ENCODE peak calls at places on chromosomes 5 and 9, in four cellular contexts. One of them, this sample, is unnamed.
A peak's percentile ranks its signal among the peaks of the same experiment; 100 is the strongest.

GRCh38 chr9:69744688-69745380 is 15.0 kb downstream of the PTAR1 start:
- DNase-seq in breast epithelium: no peak
- DNase-seq in esophagus muscularis mucosa: no peak
- DNase-seq in transverse colon: no peak
- DNase-seq in this sample: no peak

GRCh38 chr5:34657550-34657921 is 1.4 kb downstream of the RAI14 start:
- DNase-seq in esophagus muscularis mucosa: no peak
- DNase-seq in transverse colon: peak; percentile 13
- DNase-seq in breast epithelium: no peak
- DNase-seq in this sample: no peak

GRCh38 chr9:100427366-100428263 is 672 bp downstream of the MSANTD3 start:
- DNase-seq in breast epithelium: peak; percentile 53
- DNase-seq in esophagus muscularis mucosa: no peak
- DNase-seq in transverse colon: peak; percentile 57
- DNase-seq in this sample: no peak

GRCh38 chr5:169139381-169140125 is 161.4 kb downstream of the SLIT3 start:
- DNase-seq in breast epithelium: peak; percentile 59
- DNase-seq in esophagus muscularis mucosa: no peak
- DNase-seq in transverse colon: peak; percentile 77
- DNase-seq in this sample: no peak

GRCh38 chr5:74141053-74141452 is 499.5 kb downstream of the ENC1 start:
- DNase-seq in esophagus muscularis mucosa: no peak
- DNase-seq in breast epithelium: no peak
- DNase-seq in transverse colon: no peak
- DNase-seq in this sample: no peak

GRCh38 chr5:78594946-78595921 is 53.3 kb downstream of the LHFPL2 start:
- DNase-seq in esophagus muscularis mucosa: peak; percentile 89
- DNase-seq in breast epithelium: peak; percentile 55
- DNase-seq in transverse colon: peak; percentile 49
- DNase-seq in this sample: no peak

GRCh38 chr9:86978413-86978812 is 31.1 kb upstream of the GAS1 start:
- DNase-seq in breast epithelium: no peak
- DNase-seq in esophagus muscularis mucosa: no peak
- DNase-seq in transverse colon: no peak
- DNase-seq in this sample: no peak

GRCh38 chr9:90894956-90895687 is 93.5 kb downstream of the SYK start:
- DNase-seq in transverse colon: no peak
- DNase-seq in esophagus muscularis mucosa: no peak
- DNase-seq in breast epithelium: no peak
- DNase-seq in this sample: no peak

GRCh38 chr5:41191249-41191648 is 22.1 kb downstream of the C6 start:
- DNase-seq in transverse colon: no peak
- DNase-seq in esophagus muscularis mucosa: no peak
- DNase-seq in breast epithelium: no peak
- DNase-seq in this sample: no peak

GRCh38 chr5:41194339-41194738 is 19.0 kb downstream of the C6 start:
- DNase-seq in transverse colon: no peak
- DNase-seq in breast epithelium: no peak
- DNase-seq in esophagus muscularis mucosa: no peak
- DNase-seq in this sample: no peak

GRCh38 chr5:41196197-41196596 is 17.1 kb downstream of the C6 start:
- DNase-seq in breast epithelium: no peak
- DNase-seq in esophagus muscularis mucosa: no peak
- DNase-seq in transverse colon: no peak
- DNase-seq in this sample: no peak

GRCh38 chr5:41195228-41195627 is 18.1 kb downstream of the C6 start:
- DNase-seq in breast epithelium: no peak
- DNase-seq in transverse colon: no peak
- DNase-seq in esophagus muscularis mucosa: no peak
- DNase-seq in this sample: no peak

GRCh38 chr5:41193462-41194166 is 19.7 kb downstream of the C6 start:
- DNase-seq in esophagus muscularis mucosa: peak; percentile 98
- DNase-seq in breast epithelium: peak; percentile 96
- DNase-seq in transverse colon: peak; percentile 91
- DNase-seq in this sample: peak; percentile 77
- TF ChIP-seq POLR2AphosphoS5 in esophagus muscularis mucosa: peak; percentile 90
- TF ChIP-seq POLR2AphosphoS5 in breast epithelium: peak; percentile 99
- TF ChIP-seq POLR2AphosphoS5 in transverse colon: peak; percentile 34
- TF ChIP-seq POLR2AphosphoS5 in this sample: peak; percentile 50

GRCh38 chr5:110251366-110251765 is 475.1 kb downstream of the TMEM232 start:
- DNase-seq in breast epithelium: no peak
- DNase-seq in esophagus muscularis mucosa: no peak
- DNase-seq in transverse colon: no peak
- DNase-seq in this sample: no peak
- TF ChIP-seq POLR2AphosphoS5 in breast epithelium: no peak
- TF ChIP-seq POLR2AphosphoS5 in esophagus muscularis mucosa: no peak
- TF ChIP-seq POLR2AphosphoS5 in transverse colon: no peak
- TF ChIP-seq POLR2AphosphoS5 in this sample: no peak

DNA sequence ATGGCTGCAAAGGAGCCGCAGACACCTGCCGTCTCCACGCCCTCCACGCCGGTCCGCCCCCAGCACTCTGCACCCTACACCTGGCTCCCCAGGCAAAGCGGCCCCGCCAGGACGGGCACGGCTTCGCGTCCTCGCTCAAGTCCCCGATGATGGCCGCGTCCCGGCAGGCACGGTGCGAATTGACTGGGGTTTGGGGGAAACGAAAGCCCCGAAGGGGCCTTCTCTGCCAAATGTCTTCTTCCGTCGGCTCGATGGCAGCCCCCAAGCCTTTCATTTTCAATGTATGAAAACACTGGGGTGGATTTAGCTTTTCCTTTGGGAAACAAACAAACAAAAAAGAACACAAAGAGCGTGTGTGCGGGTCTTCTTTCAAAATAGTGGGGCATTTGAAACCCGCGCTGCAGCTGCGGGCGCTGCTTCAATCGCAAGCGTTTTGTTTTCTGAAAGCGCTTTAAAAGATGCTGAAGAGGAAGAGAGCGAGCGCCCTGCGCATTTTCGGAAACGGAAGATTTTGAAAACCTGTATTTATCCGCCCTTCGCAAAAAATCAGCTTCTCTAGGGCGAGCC is 160.0 kb downstream of the RMI1 start:
- DNase-seq in transverse colon: peak; percentile 74
- DNase-seq in breast epithelium: no peak
- DNase-seq in esophagus muscularis mucosa: no peak
- DNase-seq in this sample: peak; percentile 81
- TF ChIP-seq POLR2AphosphoS5 in transverse colon: no peak
- TF ChIP-seq POLR2AphosphoS5 in breast epithelium: no peak
- TF ChIP-seq POLR2AphosphoS5 in esophagus muscularis mucosa: no peak
- TF ChIP-seq POLR2AphosphoS5 in this sample: peak; percentile 18

GRCh38 chr9:89310486-89311345 is at the start of gene CKS2:
- DNase-seq in transverse colon: peak; percentile 100
- DNase-seq in breast epithelium: peak; percentile 100
- DNase-seq in esophagus muscularis mucosa: peak; percentile 100
- DNase-seq in this sample: peak; percentile 100

GRCh38 chr9:89311346-89312153 is 555 bp downstream of the CKS2 start:
- DNase-seq in breast epithelium: no peak
- DNase-seq in esophagus muscularis mucosa: no peak
- DNase-seq in transverse colon: peak; percentile 21
- DNase-seq in this sample: no peak

GRCh38 chr9:89312154-89312616 is 1.2 kb downstream of the CKS2 start:
- DNase-seq in esophagus muscularis mucosa: no peak
- DNase-seq in breast epithelium: no peak
- DNase-seq in transverse colon: no peak
- DNase-seq in this sample: no peak

GRCh38 chr9:89309166-89309565 is 1.8 kb upstream of the CKS2 start:
- DNase-seq in breast epithelium: no peak
- DNase-seq in esophagus muscularis mucosa: no peak
- DNase-seq in transverse colon: no peak
- DNase-seq in this sample: peak; percentile 71

GRCh38 chr9:89309608-89310485 is 1.1 kb upstream of the CKS2 start:
- DNase-seq in breast epithelium: no peak
- DNase-seq in transverse colon: peak; percentile 45
- DNase-seq in esophagus muscularis mucosa: no peak
- DNase-seq in this sample: no peak
- TF ChIP-seq POLR2AphosphoS5 in breast epithelium: no peak
- TF ChIP-seq POLR2AphosphoS5 in transverse colon: peak; percentile 18
- TF ChIP-seq POLR2AphosphoS5 in esophagus muscularis mucosa: no peak
- TF ChIP-seq POLR2AphosphoS5 in this sample: peak; percentile 27

DNA sequence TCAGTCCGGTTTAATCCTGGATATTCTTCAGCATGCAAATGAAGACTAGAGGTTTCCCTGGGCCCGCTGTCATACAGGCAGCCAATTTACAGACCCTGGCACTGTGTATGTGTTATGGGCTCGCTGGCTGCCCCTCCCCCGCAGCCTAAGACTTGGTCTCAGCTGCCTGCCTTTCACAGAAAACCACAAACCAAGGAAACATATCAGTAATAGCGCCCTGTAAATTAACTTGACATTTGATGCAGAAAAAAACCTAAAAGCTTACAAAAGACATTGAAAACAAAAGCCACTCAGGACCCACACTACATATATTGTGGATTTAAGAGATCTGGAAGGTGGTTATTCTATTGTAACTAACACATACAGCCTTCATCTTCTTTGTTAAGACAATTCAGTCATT is 287.0 kb upstream of the TMEM161B start:
- DNase-seq in transverse colon: no peak
- DNase-seq in esophagus muscularis mucosa: no peak
- DNase-seq in breast epithelium: no peak
- DNase-seq in this sample: no peak
- TF ChIP-seq POLR2AphosphoS5 in transverse colon: no peak
- TF ChIP-seq POLR2AphosphoS5 in esophagus muscularis mucosa: no peak
- TF ChIP-seq POLR2AphosphoS5 in breast epithelium: no peak
- TF ChIP-seq POLR2AphosphoS5 in this sample: no peak

DNA sequence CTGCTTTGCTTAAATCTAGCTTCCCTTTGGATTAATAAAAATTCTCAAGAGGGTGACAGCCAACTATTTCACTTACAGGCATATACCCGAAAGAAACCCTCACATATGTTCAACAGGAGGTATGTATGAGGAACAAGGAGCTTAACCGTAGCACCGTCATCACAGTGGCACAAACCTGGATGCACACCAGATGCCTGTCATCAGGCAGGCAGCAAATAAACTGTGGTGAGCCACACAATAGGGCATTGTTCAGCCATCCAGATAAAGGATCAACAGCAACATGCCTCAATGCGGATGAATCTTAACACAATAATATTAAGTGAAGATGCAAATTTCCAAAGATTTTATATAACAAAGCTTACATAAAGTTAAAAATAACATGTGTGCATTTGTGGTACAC is 5.5 kb upstream of the TNFSF15 start:
- DNase-seq in breast epithelium: no peak
- DNase-seq in esophagus muscularis mucosa: peak; percentile 53
- DNase-seq in transverse colon: no peak
- DNase-seq in this sample: no peak
- TF ChIP-seq POLR2AphosphoS5 in breast epithelium: no peak
- TF ChIP-seq POLR2AphosphoS5 in esophagus muscularis mucosa: no peak
- TF ChIP-seq POLR2AphosphoS5 in transverse colon: no peak
- TF ChIP-seq POLR2AphosphoS5 in this sample: no peak

This sample was measured in spleen.